ENCODE peak calls at places on chromosomes 16 and 17, in five cellular contexts. One of them, this sample, is unnamed.

GRCh38 chr16:69106491-69107291 is 1.2 kb downstream of the HAS3 start:
- DNase-seq in GM06990: no peak
- DNase-seq in prostate gland: no peak
- DNase-seq in HL-60: no peak
- DNase-seq in AG10803: no peak
- DNase-seq in this sample: no peak

GRCh38 chr17:40647549-40648325 is at the start of gene SMARCE1:
- DNase-seq in GM06990: peak; percentile 88
- DNase-seq in prostate gland: peak; percentile 53
- DNase-seq in HL-60: peak; percentile 61
- DNase-seq in AG10803: peak; percentile 77
- DNase-seq in this sample: peak; percentile 43

GRCh38 chr16:373848-374615 is 3.7 kb upstream of the MRPL28 start:
- DNase-seq in GM06990: no peak
- DNase-seq in prostate gland: no peak
- DNase-seq in HL-60: no peak
- DNase-seq in AG10803: no peak
- DNase-seq in this sample: no peak

GRCh38 chr17:54864636-54865420 is 35.8 kb upstream of the TOM1L1 start:
- DNase-seq in GM06990: no peak
- DNase-seq in prostate gland: no peak
- DNase-seq in HL-60: no peak
- DNase-seq in AG10803: no peak
- DNase-seq in this sample: no peak

GRCh38 chr17:14510136-14510535 is 209.3 kb downstream of the HS3ST3B1 start:
- DNase-seq in GM06990: no peak
- DNase-seq in prostate gland: no peak
- DNase-seq in HL-60: no peak
- DNase-seq in AG10803: peak; percentile 44
- DNase-seq in this sample: no peak

GRCh38 chr16:76946879-76947278 is 244.1 kb upstream of the MON1B start:
- DNase-seq in GM06990: no peak
- DNase-seq in prostate gland: peak; percentile 18
- DNase-seq in HL-60: peak; percentile 7
- DNase-seq in AG10803: peak; percentile 51
- DNase-seq in this sample: no peak

GRCh38 chr16:27806388-27806787 is 256.4 kb downstream of the KATNIP start:
- DNase-seq in GM06990: no peak
- DNase-seq in prostate gland: no peak
- DNase-seq in HL-60: no peak
- DNase-seq in AG10803: no peak
- DNase-seq in this sample: no peak

GRCh38 chr17:65594585-65594940 is 33.1 kb upstream of the AXIN2 start:
- DNase-seq in GM06990: no peak
- DNase-seq in prostate gland: no peak
- DNase-seq in HL-60: no peak
- DNase-seq in AG10803: peak; percentile 59
- DNase-seq in this sample: no peak

GRCh38 chr17:73340093-73340596 is 28.3 kb upstream of the CDC42EP4 start:
- DNase-seq in GM06990: no peak
- DNase-seq in prostate gland: no peak
- DNase-seq in HL-60: peak; percentile 25
- DNase-seq in AG10803: peak; percentile 94
- DNase-seq in this sample: no peak

GRCh38 chr17:44376124-44376523 is 12.5 kb upstream of the FAM171A2 start:
- DNase-seq in GM06990: no peak
- DNase-seq in prostate gland: no peak
- DNase-seq in HL-60: no peak
- DNase-seq in AG10803: no peak
- DNase-seq in this sample: no peak

GRCh38 chr17:39667262-39668140 is 752 bp upstream of the PNMT start:
- DNase-seq in GM06990: no peak
- DNase-seq in prostate gland: no peak
- DNase-seq in HL-60: no peak
- DNase-seq in AG10803: no peak
- DNase-seq in this sample: no peak

GRCh38 chr16:28609631-28610594 is at the start of gene SULT1A1:
- DNase-seq in GM06990: no peak
- DNase-seq in prostate gland: no peak
- DNase-seq in HL-60: no peak
- DNase-seq in AG10803: no peak
- DNase-seq in this sample: no peak

GRCh38 chr17:521168-521525 is 168.5 kb upstream of the RPH3AL start:
- DNase-seq in GM06990: no peak
- DNase-seq in prostate gland: no peak
- DNase-seq in HL-60: no peak
- DNase-seq in AG10803: no peak
- DNase-seq in this sample: no peak

GRCh38 chr17:69763503-69763902 is 311.5 kb upstream of the KCNJ16 start:
- DNase-seq in GM06990: no peak
- DNase-seq in prostate gland: no peak
- DNase-seq in HL-60: no peak
- DNase-seq in AG10803: peak; percentile 32
- DNase-seq in this sample: no peak

GRCh38 chr16:397135-397661 is at the start of gene NME4:
- DNase-seq in GM06990: no peak
- DNase-seq in prostate gland: no peak
- DNase-seq in HL-60: peak; percentile 62
- DNase-seq in AG10803: no peak
- DNase-seq in this sample: no peak

GRCh38 chr16:1062895-1063294 is 9.7 kb upstream of the SSTR5 start:
- DNase-seq in GM06990: no peak
- DNase-seq in prostate gland: no peak
- DNase-seq in HL-60: no peak
- DNase-seq in AG10803: no peak
- DNase-seq in this sample: no peak

GRCh38 chr17:77036136-77036840 is 104.5 kb upstream of the SEC14L1 start:
- DNase-seq in GM06990: no peak
- DNase-seq in prostate gland: no peak
- DNase-seq in HL-60: no peak
- DNase-seq in AG10803: no peak
- DNase-seq in this sample: no peak

GRCh38 chr17:4833178-4833940 is at the start of gene MINK1:
- DNase-seq in GM06990: peak; percentile 98
- DNase-seq in prostate gland: peak; percentile 89
- DNase-seq in HL-60: peak; percentile 68
- DNase-seq in AG10803: peak; percentile 89
- DNase-seq in this sample: peak; percentile 74

GRCh38 chr17:66580178-66580577 is 254.7 kb upstream of the CACNG5 start:
- DNase-seq in GM06990: no peak
- DNase-seq in prostate gland: no peak
- DNase-seq in HL-60: no peak
- DNase-seq in AG10803: peak; percentile 18
- DNase-seq in this sample: no peak

GRCh38 chr17:71409712-71410111 is 711.1 kb upstream of the SOX9 start:
- DNase-seq in GM06990: no peak
- DNase-seq in prostate gland: no peak
- DNase-seq in HL-60: no peak
- DNase-seq in AG10803: peak; percentile 96
- DNase-seq in this sample: no peak

GRCh38 chr17:72702998-72703397 is 389.5 kb downstream of the SLC39A11 start:
- DNase-seq in GM06990: no peak
- DNase-seq in prostate gland: no peak
- DNase-seq in HL-60: no peak
- DNase-seq in AG10803: peak; percentile 37
- DNase-seq in this sample: no peak

GRCh38 chr16:48383877-48384304 is 1.3 kb downstream of the SIAH1 start:
- DNase-seq in GM06990: peak; percentile 18
- DNase-seq in prostate gland: peak; percentile 21
- DNase-seq in HL-60: no peak
- DNase-seq in AG10803: no peak
- DNase-seq in this sample: no peak

GRCh38 chr17:8294814-8295316 is 335 bp downstream of the SLC25A35 start:
- DNase-seq in GM06990: no peak
- DNase-seq in prostate gland: no peak
- DNase-seq in HL-60: no peak
- DNase-seq in AG10803: no peak
- DNase-seq in this sample: no peak

GRCh38 chr17:40699880-40700279 is 3.7 kb downstream of the KRT24 start:
- DNase-seq in GM06990: no peak
- DNase-seq in prostate gland: no peak
- DNase-seq in HL-60: no peak
- DNase-seq in AG10803: no peak
- DNase-seq in this sample: no peak

GRCh38 chr16:81522141-81522701 is 77.6 kb downstream of the CMIP start:
- DNase-seq in GM06990: no peak
- DNase-seq in prostate gland: no peak
- DNase-seq in HL-60: no peak
- DNase-seq in AG10803: no peak
- DNase-seq in this sample: no peak

GRCh38 chr16:50692999-50693781 is at the start of gene NOD2:
- DNase-seq in GM06990: peak; percentile 59
- DNase-seq in prostate gland: no peak
- DNase-seq in HL-60: no peak
- DNase-seq in AG10803: peak; percentile 30
- DNase-seq in this sample: no peak

GRCh38 chr16:88905563-88905962 is 39.1 kb upstream of the PABPN1L start:
- DNase-seq in GM06990: no peak
- DNase-seq in prostate gland: no peak
- DNase-seq in HL-60: no peak
- DNase-seq in AG10803: no peak
- DNase-seq in this sample: no peak

GRCh38 chr17:42459983-42460300 is 1.3 kb downstream of the ATP6V0A1 start:
- DNase-seq in GM06990: peak; percentile 26
- DNase-seq in prostate gland: no peak
- DNase-seq in HL-60: no peak
- DNase-seq in AG10803: peak; percentile 50
- DNase-seq in this sample: no peak

GRCh38 chr17:81865733-81866439 is 5.3 kb downstream of the ARHGDIA start:
- DNase-seq in GM06990: peak; percentile 46
- DNase-seq in prostate gland: no peak
- DNase-seq in HL-60: no peak
- DNase-seq in AG10803: peak; percentile 20
- DNase-seq in this sample: no peak

GRCh38 chr16:31440511-31441184 is 1.9 kb downstream of the ZNF843 start:
- DNase-seq in GM06990: no peak
- DNase-seq in prostate gland: no peak
- DNase-seq in HL-60: no peak
- DNase-seq in AG10803: peak; percentile 15
- DNase-seq in this sample: no peak

GRCh38 chr17:71055128-71055527 is 885.8 kb downstream of the KCNJ2 start:
- DNase-seq in GM06990: no peak
- DNase-seq in prostate gland: no peak
- DNase-seq in HL-60: no peak
- DNase-seq in AG10803: no peak
- DNase-seq in this sample: no peak

GRCh38 chr16:24044467-24044866 is 208.7 kb downstream of the PRKCB start:
- DNase-seq in GM06990: no peak
- DNase-seq in prostate gland: no peak
- DNase-seq in HL-60: no peak
- DNase-seq in AG10803: no peak
- DNase-seq in this sample: no peak

GRCh38 chr17:81052199-81052997 is 17.4 kb downstream of the BAIAP2 start:
- DNase-seq in GM06990: no peak
- DNase-seq in prostate gland: no peak
- DNase-seq in HL-60: no peak
- DNase-seq in AG10803: no peak
- DNase-seq in this sample: no peak

GRCh38 chr16:84144301-84144858 is 597 bp downstream of the HSDL1 start:
- DNase-seq in GM06990: peak; percentile 50
- DNase-seq in prostate gland: peak; percentile 10
- DNase-seq in HL-60: no peak
- DNase-seq in AG10803: no peak
- DNase-seq in this sample: no peak
- TF ChIP-seq CTCF in GM06990: peak; percentile 44
- TF ChIP-seq CTCF in prostate gland: no peak
- TF ChIP-seq CTCF in HL-60: no peak
- TF ChIP-seq CTCF in AG10803: no peak
- TF ChIP-seq CTCF in this sample: peak; percentile 19

GRCh38 chr16:54931041-54931756 is 534 bp downstream of the IRX5 start:
- DNase-seq in GM06990: no peak
- DNase-seq in prostate gland: no peak
- DNase-seq in HL-60: no peak
- DNase-seq in AG10803: no peak
- DNase-seq in this sample: no peak

GRCh38 chr16:54934536-54935410 is 4.1 kb downstream of the IRX5 start:
- DNase-seq in GM06990: no peak
- DNase-seq in prostate gland: peak; percentile 67
- DNase-seq in HL-60: no peak
- DNase-seq in AG10803: peak; percentile 56
- DNase-seq in this sample: no peak

GRCh38 chr16:54931757-54932660 is 1.3 kb downstream of the IRX5 start:
- DNase-seq in GM06990: no peak
- DNase-seq in prostate gland: no peak
- DNase-seq in HL-60: no peak
- DNase-seq in AG10803: no peak
- DNase-seq in this sample: no peak

GRCh38 chr16:54933281-54934150 is 2.9 kb downstream of the IRX5 start:
- DNase-seq in GM06990: no peak
- DNase-seq in prostate gland: no peak
- DNase-seq in HL-60: no peak
- DNase-seq in AG10803: no peak
- DNase-seq in this sample: no peak

GRCh38 chr16:54932737-54933254 is 2.1 kb downstream of the IRX5 start:
- DNase-seq in GM06990: no peak
- DNase-seq in prostate gland: no peak
- DNase-seq in HL-60: no peak
- DNase-seq in AG10803: no peak
- DNase-seq in this sample: no peak
- H3K4me3 ChIP-seq in GM06990: no peak overlapping the region
- H3K4me3 ChIP-seq in prostate gland: peak overlapping the region; percentile 80
- H3K4me3 ChIP-seq in HL-60: no peak overlapping the region
- H3K4me3 ChIP-seq in AG10803: peak overlapping the region; percentile 87
- H3K4me3 ChIP-seq in this sample: no peak overlapping the region

DNA sequence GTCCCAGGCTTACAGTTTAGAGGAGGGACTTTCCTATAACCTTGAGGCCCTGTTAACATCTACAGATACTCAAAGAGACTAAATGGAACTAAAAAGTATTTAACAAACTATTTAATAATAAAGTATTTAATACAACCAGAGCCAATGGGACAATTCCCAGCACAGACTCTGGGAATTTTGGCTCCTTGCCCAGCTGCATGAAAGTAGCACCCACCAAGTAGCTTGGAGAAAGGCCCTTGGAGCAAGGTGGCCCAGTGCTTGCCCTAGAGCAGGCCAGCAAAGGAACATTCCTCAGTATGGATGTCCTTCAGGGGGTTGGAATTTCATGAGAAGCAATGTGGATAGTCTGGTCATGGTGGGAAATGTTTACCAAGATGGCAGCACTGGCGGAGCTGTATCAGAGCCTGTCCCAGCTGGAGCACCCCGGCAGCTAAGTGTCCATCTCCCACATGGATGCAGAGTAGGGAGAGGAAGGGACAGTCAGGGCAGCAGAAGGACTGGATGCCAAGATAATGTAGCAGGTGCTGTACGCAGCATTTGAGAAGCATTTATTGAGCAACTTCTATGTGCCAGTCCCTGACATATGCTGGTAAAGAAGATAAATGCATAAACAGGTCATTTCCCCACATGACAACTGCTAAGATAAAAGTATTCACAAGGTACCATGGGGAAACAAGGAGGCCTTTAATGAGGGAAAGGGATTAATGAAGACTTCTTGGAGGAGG is 5.2 kb upstream of the SMARCD2 start:
- DNase-seq in GM06990: no peak
- DNase-seq in prostate gland: no peak
- DNase-seq in HL-60: no peak
- DNase-seq in AG10803: no peak
- DNase-seq in this sample: no peak
- TF ChIP-seq CTCF in GM06990: no peak
- TF ChIP-seq CTCF in prostate gland: no peak
- TF ChIP-seq CTCF in HL-60: no peak
- TF ChIP-seq CTCF in AG10803: no peak
- TF ChIP-seq CTCF in this sample: no peak

GRCh38 chr17:16491703-16492612 is at the start of gene LRRC75A:
- DNase-seq in GM06990: peak; percentile 28
- DNase-seq in prostate gland: peak; percentile 21
- DNase-seq in HL-60: no peak
- DNase-seq in AG10803: peak; percentile 22
- DNase-seq in this sample: no peak
- H3K4me3 ChIP-seq in GM06990: peak within 1 kb of the TSS; percentile 33
- H3K4me3 ChIP-seq in prostate gland: peak within 1 kb of the TSS; percentile 55
- H3K4me3 ChIP-seq in HL-60: peak within 1 kb of the TSS; percentile 18
- H3K4me3 ChIP-seq in AG10803: peak within 1 kb of the TSS; percentile 39
- H3K4me3 ChIP-seq in this sample: peak within 1 kb of the TSS; percentile 42

This sample was measured in GM12864.